ENCODE peak calls at places on chromosomes 2 and 18, in nine cellular contexts. G is heart left ventricle, Y is astrocyte of the spinal cord, I is Panc1, A is ovary, B is fibroblast of the aortic adventitia, E is tibial artery, Z is uterus, H is nephron progenitor cell. S is an unnamed sample.

GRCh38 chr18:39772155-39772919 is 2182.7 kb upstream of the PIK3C3 start:
- DNase-seq in E (no peak), H (no peak), A (no peak), B (peak), Z (no peak), I (no peak), G (no peak), Y (peak), S (no peak)

GRCh38 chr2:132503621-132504200 is 87.1 kb downstream of the GPR39 start:
- DNase-seq in G (no peak), I (no peak), A (no peak), E (no peak), B (peak), Y (peak), H (no peak), Z (no peak), S (no peak)

GRCh38 chr2:128154225-128154624 is 63.2 kb downstream of the UGGT1 start:
- DNase-seq in I (no peak), E (no peak), Y (no peak), H (no peak), A (no peak), B (peak), Z (no peak), G (no peak), S (no peak)

GRCh38 chr2:54940723-54941122 is 109.5 kb downstream of the RTN4 start:
- DNase-seq in G (no peak), E (no peak), A (no peak), Y (no peak), I (no peak), H (no peak), Z (no peak), B (no peak), S (no peak)

GRCh38 chr2:130251520-130251864 is 53.3 kb upstream of the TUBA3E start:
- DNase-seq in Y (no peak), I (no peak), B (no peak), E (no peak), H (no peak), A (no peak), Z (no peak), G (no peak), S (no peak)

GRCh38 chr2:111705711-111706323 is 178.2 kb downstream of the ANAPC1 start:
- DNase-seq in E (no peak), I (peak), Z (no peak), A (no peak), Y (peak), B (peak), H (no peak), G (no peak), S (no peak)

GRCh38 chr2:207165121-207166038 is at the start of gene KLF7:
- DNase-seq in H (peak), E (peak), G (peak), I (no peak), B (peak), A (peak), Y (peak), Z (peak), S (peak)

GRCh38 chr18:43277164-43277600 is at the start of gene SYT4:
- DNase-seq in Y (peak), Z (no peak), B (peak), G (peak), A (peak), I (no peak), E (no peak), H (peak), S (no peak)

GRCh38 chr2:181374741-181375675 is 82.2 kb upstream of the ITGA4 start:
- DNase-seq in Y (no peak), B (no peak), G (no peak), Z (no peak), I (no peak), A (no peak), H (no peak), E (no peak), S (no peak)

GRCh38 chr2:45941758-45942738 is 290.6 kb downstream of the PRKCE start:
- DNase-seq in A (no peak), B (peak), I (no peak), G (no peak), Y (no peak), E (no peak), H (no peak), Z (no peak), S (no peak)

GRCh38 chr18:68797901-68798300 is at the start of gene CCDC102B:
- DNase-seq in Y (peak), A (no peak), E (no peak), B (peak), H (no peak), Z (no peak), I (no peak), G (no peak), S (no peak)

GRCh38 chr2:30177861-30178465 is 31.2 kb downstream of the YPEL5 start:
- DNase-seq in G (no peak), Y (no peak), Z (no peak), H (no peak), I (no peak), A (no peak), E (peak), B (no peak), S (no peak)

GRCh38 chr2:101300164-101300563 is 8.3 kb downstream of the RNF149 start:
- DNase-seq in H (no peak), Y (no peak), I (no peak), A (no peak), Z (no peak), E (no peak), G (no peak), B (no peak), S (no peak)

GRCh38 chr2:229870903-229871650 is 50.7 kb downstream of the TRIP12 start:
- DNase-seq in I (no peak), A (no peak), B (no peak), E (no peak), G (no peak), H (no peak), Z (no peak), Y (no peak), S (no peak)

GRCh38 chr2:239220976-239221375 is 179.8 kb downstream of the HDAC4 start:
- DNase-seq in H (no peak), Z (peak), I (no peak), Y (no peak), G (no peak), A (no peak), E (no peak), B (no peak), S (peak)

GRCh38 chr2:100216015-100216414 is 73.6 kb upstream of the AFF3 start:
- DNase-seq in B (no peak), Y (no peak), G (no peak), I (no peak), Z (no peak), A (no peak), E (no peak), H (no peak), S (no peak)

GRCh38 chr2:183935005-183935404 is 663.3 kb upstream of the ZNF804A start:
- DNase-seq in E (no peak), G (no peak), H (no peak), A (no peak), B (no peak), I (no peak), Y (no peak), Z (no peak), S (no peak)

GRCh38 chr18:45690975-45691815 is 32.8 kb upstream of the SLC14A1 start:
- DNase-seq in I (peak), H (peak), Y (peak), Z (peak), E (peak), G (peak), A (peak), B (peak), S (no peak)

GRCh38 chr18:79634186-79634585 is 45.4 kb upstream of the CTDP1 start:
- DNase-seq in Z (no peak), I (no peak), A (no peak), B (no peak), E (no peak), H (no peak), G (no peak), Y (no peak), S (no peak)

GRCh38 chr2:206160807-206161179 is 1.1 kb downstream of the EEF1B2 start:
- DNase-seq in Z (no peak), Y (no peak), B (no peak), I (no peak), G (no peak), E (no peak), H (no peak), A (no peak), S (no peak)

GRCh38 chr2:189147989-189148388 is 31.6 kb downstream of the COL5A2 start:
- DNase-seq in Z (no peak), I (no peak), Y (no peak), B (no peak), A (no peak), E (no peak), G (no peak), H (no peak), S (no peak)

GRCh38 chr2:20643060-20643459 is 7.8 kb downstream of the HS1BP3 start:
- DNase-seq in E (no peak), B (no peak), I (no peak), G (peak), Z (no peak), A (no peak), H (no peak), Y (no peak), S (peak)

GRCh38 chr2:152500336-152500735 is 165.4 kb downstream of the FMNL2 start:
- DNase-seq in G (no peak), H (no peak), Y (no peak), Z (no peak), B (no peak), I (no peak), E (no peak), A (no peak), S (no peak)

GRCh38 chr18:63505566-63506335 is 29.0 kb downstream of the SERPINB5 start:
- DNase-seq in Z (no peak), B (peak), Y (no peak), A (no peak), I (peak), H (peak), G (no peak), E (no peak), S (no peak)

GRCh38 chr18:50812834-50813233 is 7.0 kb downstream of the MRO start:
- DNase-seq in I (no peak), E (no peak), B (no peak), G (no peak), H (no peak), Z (no peak), Y (no peak), A (no peak), S (no peak)

GRCh38 chr2:160294339-160294803 is 94.3 kb upstream of the ITGB6 start:
- DNase-seq in B (peak), H (no peak), Y (peak), Z (peak), A (peak), I (no peak), G (peak), E (peak), S (no peak)

GRCh38 chr18:63016270-63016669 is 300.9 kb downstream of the PHLPP1 start:
- DNase-seq in B (peak), I (peak), Y (peak), Z (peak), E (no peak), G (no peak), A (peak), H (peak), S (no peak)

GRCh38 chr2:18911416-18911815 is 322.0 kb upstream of the NT5C1B start:
- DNase-seq in G (no peak), E (no peak), Z (no peak), B (no peak), H (no peak), I (no peak), A (no peak), Y (no peak), S (no peak)

GRCh38 chr2:112685167-112685884 is 35.5 kb upstream of the NT5DC4 start:
- DNase-seq in A (no peak), E (no peak), I (no peak), B (no peak), G (no peak), Z (no peak), Y (no peak), H (no peak), S (no peak)

GRCh38 chr2:204110250-204111183 is 174.0 kb downstream of the ICOS start:
- DNase-seq in G (peak), E (no peak), B (no peak), H (no peak), Z (peak), A (no peak), I (no peak), Y (peak), S (no peak)

GRCh38 chr2:240816584-240817495 is 3.2 kb downstream of the KIF1A start:
- DNase-seq in Z (no peak), A (no peak), G (peak), E (no peak), Y (no peak), H (no peak), I (no peak), B (no peak), S (no peak)

GRCh38 chr2:219243291-219243761 is 1.9 kb downstream of the GLB1L start:
- DNase-seq in B (peak), H (peak), I (no peak), E (no peak), A (no peak), G (no peak), Y (no peak), Z (no peak), S (no peak)

GRCh38 chr2:161825429-161825828 is 201.2 kb downstream of the SLC4A10 start:
- DNase-seq in A (no peak), B (no peak), G (no peak), I (no peak), E (no peak), Y (no peak), Z (no peak), H (no peak), S (no peak)

GRCh38 chr2:212083492-212083891 is 455.1 kb downstream of the ERBB4 start:
- DNase-seq in Y (no peak), B (no peak), H (no peak), G (no peak), E (no peak), Z (no peak), A (no peak), I (no peak), S (no peak)

GRCh38 chr2:35803133-35803532 is 552.4 kb upstream of the CRIM1 start:
- DNase-seq in A (no peak), E (no peak), Y (no peak), I (no peak), Z (no peak), G (no peak), B (no peak), H (no peak), S (no peak)

GRCh38 chr2:196169521-196169920 is 1.9 kb downstream of the STK17B start:
- DNase-seq in B (peak), H (no peak), Z (no peak), Y (peak), A (no peak), I (no peak), G (no peak), E (no peak), S (no peak)

GRCh38 chr18:2482711-2483475 is 88.4 kb downstream of the METTL4 start:
- DNase-seq in G (no peak), A (no peak), H (no peak), B (no peak), Z (no peak), E (no peak), Y (no peak), I (no peak), S (no peak)

GRCh38 chr2:27885656-27886055 is 4.5 kb downstream of the RBKS start:
- DNase-seq in G (no peak), E (no peak), I (no peak), Z (no peak), A (no peak), B (no peak), Y (no peak), H (no peak), S (no peak)

GRCh38 chr2:70820499-70820898 is at the start of gene CLEC4F:
- DNase-seq in H (no peak), B (no peak), I (no peak), Z (no peak), G (no peak), E (no peak), Y (no peak), A (no peak), S (no peak)

GRCh38 chr18:11310476-11311086 is 161.2 kb upstream of the PIEZO2 start:
- DNase-seq in Y (peak), A (no peak), G (no peak), I (peak), Z (no peak), H (peak), B (peak), E (no peak), S (no peak)

GRCh38 chr18:11307716-11308115 is 158.3 kb upstream of the PIEZO2 start:
- DNase-seq in H (no peak), E (no peak), A (no peak), I (no peak), B (no peak), Z (no peak), G (no peak), Y (no peak), S (no peak)

GRCh38 chr18:11305507-11305906 is 156.1 kb upstream of the PIEZO2 start:
- DNase-seq in G (no peak), E (no peak), A (no peak), B (no peak), Y (no peak), H (no peak), Z (no peak), I (no peak), S (no peak)

GRCh38 chr18:11308499-11308898 is 159.1 kb upstream of the PIEZO2 start:
- DNase-seq in I (no peak), G (no peak), H (no peak), Z (no peak), B (peak), E (no peak), Y (peak), A (no peak), S (no peak)

DNA sequence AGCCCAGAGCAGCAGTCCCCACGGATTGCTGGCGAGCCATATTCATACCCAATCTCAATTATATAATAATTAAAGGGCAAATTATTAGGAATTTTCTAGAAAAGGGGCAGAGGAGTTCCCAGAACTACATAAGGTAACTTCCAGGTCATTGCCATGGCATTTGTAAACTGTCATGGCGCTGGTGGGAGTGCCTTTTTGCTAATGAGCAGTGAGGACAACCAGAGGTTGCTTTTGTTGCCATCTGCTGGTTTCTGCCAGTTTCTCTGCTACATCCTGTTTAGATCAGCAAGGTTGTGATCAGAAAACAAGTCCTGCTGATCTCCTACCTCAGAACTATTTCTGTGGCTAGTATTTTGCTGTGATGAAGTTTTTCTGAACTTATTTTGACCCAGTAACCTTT is 159.8 kb upstream of the PIEZO2 start:
- DNase-seq in I (no peak), A (no peak), H (no peak), G (no peak), E (no peak), Z (no peak), Y (no peak), B (peak), S (no peak)
- TF ChIP-seq CTCF in I (peak), A (no peak), H (no peak), G (no peak), E (no peak), Z (no peak), Y (peak), B (peak), S (peak)

GRCh38 chr2:65388051-65388531 is 44.3 kb downstream of the SPRED2 start:
- DNase-seq in Y (no peak), A (no peak), G (no peak), B (no peak), E (no peak), H (no peak), I (no peak), Z (no peak), S (no peak)

GRCh38 chr2:65389476-65389875 is 42.9 kb downstream of the SPRED2 start:
- DNase-seq in A (no peak), I (no peak), B (no peak), H (no peak), G (no peak), E (no peak), Z (no peak), Y (no peak), S (no peak)

GRCh38 chr2:65388626-65389390 is 43.6 kb downstream of the SPRED2 start:
- DNase-seq in Y (no peak), Z (no peak), G (no peak), I (no peak), A (no peak), B (no peak), E (no peak), H (no peak), S (no peak)

GRCh38 chr2:65386340-65386739 is 46.1 kb downstream of the SPRED2 start:
- DNase-seq in A (no peak), Z (no peak), H (no peak), Y (no peak), G (no peak), I (no peak), E (no peak), B (no peak), S (no peak)

GRCh38 chr2:65387017-65387416 is 45.4 kb downstream of the SPRED2 start:
- DNase-seq in Y (no peak), B (no peak), A (no peak), G (no peak), E (no peak), I (no peak), Z (no peak), H (no peak), S (no peak)
- TF ChIP-seq CTCF in Y (no peak), B (no peak), A (no peak), G (no peak), E (no peak), I (no peak), Z (no peak), H (no peak), S (peak)

GRCh38 chr2:85506768-85507181 is 32.2 kb upstream of the MAT2A start:
- DNase-seq in Y (peak), Z (no peak), B (peak), H (no peak), G (no peak), I (no peak), A (no peak), E (no peak), S (no peak)
- TF ChIP-seq CTCF in Y (no peak), Z (no peak), B (no peak), H (no peak), G (no peak), I (no peak), A (no peak), E (no peak), S (no peak)

DNA sequence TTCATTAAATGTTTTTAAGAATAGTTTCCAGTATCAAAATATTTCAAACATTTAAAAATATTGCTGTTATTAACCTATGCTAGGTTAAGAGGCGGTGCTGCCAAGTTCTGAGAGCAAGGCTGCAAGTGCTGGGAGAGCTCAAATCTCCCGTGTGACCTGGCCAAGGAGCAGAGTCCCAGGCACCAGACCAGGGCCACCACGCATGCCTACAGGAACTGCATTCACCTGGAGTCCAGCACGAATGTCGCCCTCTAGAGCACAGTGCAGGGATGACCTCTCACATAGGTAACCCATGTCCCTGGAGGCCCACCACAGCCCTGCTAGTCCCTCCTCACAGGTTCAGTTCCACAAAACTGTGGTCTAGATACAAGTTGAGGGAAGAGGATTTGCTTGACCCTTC is 120.4 kb upstream of the POU3F3 start:
- DNase-seq in G (no peak), Z (no peak), E (no peak), B (no peak), H (no peak), A (no peak), I (no peak), Y (no peak), S (no peak)
- TF ChIP-seq CTCF in G (peak), Z (no peak), E (no peak), B (no peak), H (peak), A (no peak), I (peak), Y (peak), S (peak)

GRCh38 chr2:88897718-88898117 is 206.2 kb downstream of the RPIA start:
- DNase-seq in G (no peak), A (no peak), E (no peak), Y (no peak), Z (no peak), H (no peak), B (no peak), I (no peak), S (no peak)
- TF ChIP-seq CTCF in G (no peak), A (no peak), E (no peak), Y (no peak), Z (no peak), H (no peak), B (no peak), I (no peak), S (no peak)

GRCh38 chr2:215442392-215442787 is 6.5 kb upstream of the FN1 start:
- DNase-seq in Y (no peak), Z (no peak), I (no peak), A (no peak), E (no peak), H (no peak), G (no peak), B (no peak), S (no peak)
- TF ChIP-seq CTCF in Y (no peak), Z (no peak), I (no peak), A (no peak), E (no peak), H (no peak), G (no peak), B (no peak), S (no peak)

GRCh38 chr2:5497874-5498273 is 194.3 kb upstream of the SOX11 start:
- DNase-seq in I (no peak), H (no peak), E (no peak), B (no peak), Z (no peak), G (no peak), Y (no peak), A (no peak), S (no peak)

GRCh38 chr2:5491486-5491885 is 200.7 kb upstream of the SOX11 start:
- DNase-seq in I (no peak), E (no peak), Z (no peak), A (no peak), G (no peak), H (no peak), B (no peak), Y (no peak), S (no peak)

GRCh38 chr2:5495616-5496015 is 196.6 kb upstream of the SOX11 start:
- DNase-seq in A (no peak), B (no peak), H (no peak), Y (no peak), I (no peak), G (no peak), Z (no peak), E (no peak), S (no peak)

GRCh38 chr2:5493256-5493655 is 198.9 kb upstream of the SOX11 start:
- DNase-seq in E (no peak), G (no peak), Y (no peak), H (no peak), A (no peak), B (no peak), I (no peak), Z (no peak), S (no peak)

GRCh38 chr2:5494212-5494611 is 198.0 kb upstream of the SOX11 start:
- DNase-seq in Z (no peak), Y (no peak), G (no peak), B (no peak), E (no peak), I (no peak), A (no peak), H (no peak), S (no peak)
- TF ChIP-seq CTCF in Z (no peak), Y (no peak), G (no peak), B (no peak), E (no peak), I (no peak), A (no peak), H (no peak), S (no peak)

S was measured in chondrocyte.